ENCODE peak calls at places on chromosomes 4 and X, in nine cellular contexts. D, V, T, W, Y, M, N, G and Q are unnamed samples.

GRCh38 chrX:48468693-48469691 is 1.1 kb downstream of the SLC38A5 start:
- DNase-seq in D (no peak), V (no peak), T (no peak), W (peak), Y (no peak), M (peak), N (peak), G (peak), Q (no peak)

GRCh38 chr4:175784986-175785525 is 27.0 kb downstream of the GPM6A start:
- DNase-seq in D (no peak), V (no peak), T (no peak), W (no peak), Y (no peak), M (no peak), N (no peak), G (no peak), Q (no peak)

GRCh38 chr4:141851246-141851891 is 215.0 kb downstream of the IL15 start:
- DNase-seq in D (peak), V (no peak), T (no peak), W (no peak), Y (no peak), M (no peak), N (no peak), G (no peak), Q (no peak)

GRCh38 chrX:19785647-19786046 is 101.8 kb downstream of the SH3KBP1 start:
- DNase-seq in D (no peak), V (no peak), T (no peak), W (no peak), Y (no peak), M (peak), N (no peak), G (no peak), Q (no peak)

GRCh38 chr4:31089815-31090214 is 369.6 kb downstream of the PCDH7 start:
- DNase-seq in D (no peak), V (peak), T (no peak), W (no peak), Y (peak), M (no peak), N (no peak), G (no peak), Q (no peak)

GRCh38 chr4:24279492-24279891 is 304.9 kb downstream of the DHX15 start:
- DNase-seq in D (no peak), V (no peak), T (no peak), W (no peak), Y (no peak), M (no peak), N (no peak), G (no peak), Q (no peak)

GRCh38 chr4:32689520-32689919 is 1969.4 kb downstream of the PCDH7 start:
- DNase-seq in D (no peak), V (no peak), T (no peak), W (no peak), Y (no peak), M (no peak), N (no peak), G (no peak), Q (no peak)

GRCh38 chrX:68945081-68945602 is 116.3 kb downstream of the EFNB1 start:
- DNase-seq in D (no peak), V (no peak), T (peak), W (no peak), Y (no peak), M (no peak), N (no peak), G (no peak), Q (no peak)

GRCh38 chrX:44474410-44474809 is 68.2 kb downstream of the FUNDC1 start:
- DNase-seq in D (peak), V (no peak), T (no peak), W (no peak), Y (no peak), M (no peak), N (no peak), G (no peak), Q (no peak)

GRCh38 chr4:174177536-174177935 is 105.9 kb downstream of the FBXO8 start:
- DNase-seq in D (no peak), V (no peak), T (no peak), W (no peak), Y (no peak), M (no peak), N (no peak), G (no peak), Q (no peak)

GRCh38 chrX:53813663-53814440 is 127.3 kb upstream of the HUWE1 start:
- DNase-seq in D (no peak), V (no peak), T (no peak), W (no peak), Y (no peak), M (no peak), N (no peak), G (no peak), Q (no peak)

GRCh38 chr4:157128395-157128794 is 52.4 kb downstream of the GLRB start:
- DNase-seq in D (peak), V (no peak), T (no peak), W (no peak), Y (no peak), M (no peak), N (no peak), G (no peak), Q (no peak)

GRCh38 chrX:1462596-1463251 is 10.0 kb upstream of the ASMTL start:
- DNase-seq in D (no peak), V (peak), T (peak), W (no peak), Y (no peak), M (no peak), N (no peak), G (peak), Q (peak)

GRCh38 chrX:47502591-47503222 is 19.7 kb upstream of the ZNF41 start:
- DNase-seq in D (peak), V (no peak), T (no peak), W (no peak), Y (no peak), M (no peak), N (no peak), G (no peak), Q (no peak)

GRCh38 chr4:24657768-24658617 is 73.6 kb upstream of the DHX15 start:
- DNase-seq in D (peak), V (peak), T (peak), W (peak), Y (no peak), M (peak), N (peak), G (no peak), Q (no peak)

GRCh38 chr4:7073526-7074390 is 5.9 kb upstream of the GRPEL1 start:
- DNase-seq in D (peak), V (no peak), T (peak), W (peak), Y (peak), M (peak), N (no peak), G (no peak), Q (no peak)

GRCh38 chrX:30278365-30278764 is 30.8 kb downstream of the NR0B1 start:
- DNase-seq in D (peak), V (no peak), T (no peak), W (no peak), Y (no peak), M (no peak), N (no peak), G (no peak), Q (no peak)

GRCh38 chr4:89506866-89507494 is 199.4 kb upstream of the GPRIN3 start:
- DNase-seq in D (no peak), V (no peak), T (no peak), W (no peak), Y (no peak), M (no peak), N (no peak), G (no peak), Q (no peak)

GRCh38 chr4:139419388-139419914 is 34.5 kb upstream of the RAB33B start:
- DNase-seq in D (peak), V (no peak), T (no peak), W (peak), Y (no peak), M (peak), N (no peak), G (no peak), Q (no peak)

GRCh38 chr4:118270492-118270891 is 82.3 kb downstream of the PRSS12 start:
- DNase-seq in D (peak), V (no peak), T (no peak), W (peak), Y (peak), M (peak), N (no peak), G (no peak), Q (no peak)

GRCh38 chrX:1903380-1903935 is 288.6 kb downstream of the ASMT start:
- DNase-seq in D (peak), V (no peak), T (peak), W (no peak), Y (no peak), M (no peak), N (no peak), G (no peak), Q (no peak)

GRCh38 chr4:169080970-169081369 is 70.9 kb upstream of the CBR4 start:
- DNase-seq in D (peak), V (no peak), T (no peak), W (peak), Y (no peak), M (no peak), N (no peak), G (no peak), Q (no peak)

GRCh38 chrX:84710611-84711010 is 208.4 kb upstream of the HDX start:
- DNase-seq in D (no peak), V (no peak), T (no peak), W (no peak), Y (no peak), M (no peak), N (no peak), G (no peak), Q (no peak)

DNA sequence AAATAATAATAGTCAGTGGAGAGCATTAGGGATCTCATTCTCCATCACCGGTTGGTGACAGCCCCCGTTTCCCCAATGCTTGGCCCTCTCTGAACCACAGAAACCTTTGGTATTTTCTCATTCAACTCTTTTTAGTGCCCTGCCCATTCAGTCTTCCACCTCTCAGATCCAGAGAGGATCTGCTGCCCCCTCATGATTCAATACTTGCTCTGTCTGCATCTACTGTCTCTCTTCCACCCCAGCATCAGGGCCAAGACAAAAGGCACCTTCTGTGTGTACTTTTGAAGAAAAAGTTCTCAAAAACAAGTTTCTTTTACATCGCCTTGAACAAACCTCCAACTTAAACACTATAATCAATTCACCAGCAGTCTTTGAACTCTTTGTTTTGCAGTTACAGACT is 19.3 kb downstream of the CLTRN start:
- DNase-seq in D (no peak), V (no peak), T (no peak), W (no peak), Y (no peak), M (no peak), N (no peak), G (no peak), Q (no peak)
- TF ChIP-seq CTCF in D (no peak), V (no peak), T (no peak), W (no peak), Y (no peak), M (no peak), N (no peak), G (no peak), Q (no peak)

GRCh38 chr4:29336851-29337250 is 1383.3 kb upstream of the PCDH7 start:
- DNase-seq in D (no peak), V (no peak), T (no peak), W (no peak), Y (no peak), M (no peak), N (no peak), G (no peak), Q (no peak)
- TF ChIP-seq CTCF in D (no peak), V (no peak), T (no peak), W (no peak), Y (no peak), M (no peak), N (no peak), G (no peak), Q (no peak)

GRCh38 chrX:19912-20571 is 261.1 kb upstream of the PLCXD1 start:
- DNase-seq in D (peak), V (no peak), T (peak), W (peak), Y (peak), M (peak), N (no peak), G (peak), Q (no peak)
- TF ChIP-seq CTCF in D (no peak), V (no peak), T (no peak), W (peak), Y (no peak), M (no peak), N (no peak), G (no peak), Q (no peak)

GRCh38 chrX:103376118-103376978 is at the start of gene BEX3:
- DNase-seq in D (peak), V (peak), T (no peak), W (no peak), Y (peak), M (peak), N (peak), G (peak), Q (no peak)
- TF ChIP-seq CTCF in D (no peak), V (no peak), T (no peak), W (no peak), Y (no peak), M (no peak), N (no peak), G (no peak), Q (no peak)

DNA sequence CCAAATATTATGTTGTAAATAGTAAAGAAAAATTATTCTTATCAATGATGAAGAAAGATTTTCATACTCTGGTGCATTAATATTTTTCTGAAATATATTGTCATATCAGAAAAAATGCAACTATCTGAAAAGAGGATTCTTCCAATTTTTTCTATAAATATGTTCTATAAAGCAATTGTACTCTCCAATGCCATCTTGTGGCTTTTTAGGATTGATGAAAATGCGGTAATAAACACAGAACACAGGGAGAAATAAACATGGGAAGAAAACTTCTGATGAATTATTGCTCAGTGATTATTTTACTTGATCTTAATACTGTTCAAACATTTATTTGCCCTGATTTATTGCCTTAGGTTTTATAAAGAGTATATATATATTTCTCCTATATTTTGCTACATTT is 215.4 kb downstream of the IL1RAPL1 start:
- DNase-seq in D (no peak), V (no peak), T (no peak), W (no peak), Y (no peak), M (no peak), N (no peak), G (no peak), Q (no peak)
- TF ChIP-seq CTCF in D (no peak), V (no peak), T (no peak), W (no peak), Y (no peak), M (no peak), N (no peak), G (no peak), Q (no peak)

GRCh38 chr4:155759372-155760252 is 791 bp downstream of the GUCY1B1 start:
- DNase-seq in D (peak), V (peak), T (peak), W (no peak), Y (peak), M (peak), N (peak), G (no peak), Q (peak)

GRCh38 chr4:155761047-155761446 is 2.2 kb downstream of the GUCY1B1 start:
- DNase-seq in D (no peak), V (no peak), T (no peak), W (no peak), Y (no peak), M (no peak), N (no peak), G (no peak), Q (no peak)

GRCh38 chr4:155757745-155758265 is 1.0 kb upstream of the GUCY1B1 start:
- DNase-seq in D (no peak), V (no peak), T (no peak), W (no peak), Y (no peak), M (peak), N (no peak), G (no peak), Q (no peak)

GRCh38 chr4:155761916-155762315 is 3.1 kb downstream of the GUCY1B1 start:
- DNase-seq in D (no peak), V (no peak), T (no peak), W (no peak), Y (no peak), M (no peak), N (no peak), G (no peak), Q (no peak)

DNA sequence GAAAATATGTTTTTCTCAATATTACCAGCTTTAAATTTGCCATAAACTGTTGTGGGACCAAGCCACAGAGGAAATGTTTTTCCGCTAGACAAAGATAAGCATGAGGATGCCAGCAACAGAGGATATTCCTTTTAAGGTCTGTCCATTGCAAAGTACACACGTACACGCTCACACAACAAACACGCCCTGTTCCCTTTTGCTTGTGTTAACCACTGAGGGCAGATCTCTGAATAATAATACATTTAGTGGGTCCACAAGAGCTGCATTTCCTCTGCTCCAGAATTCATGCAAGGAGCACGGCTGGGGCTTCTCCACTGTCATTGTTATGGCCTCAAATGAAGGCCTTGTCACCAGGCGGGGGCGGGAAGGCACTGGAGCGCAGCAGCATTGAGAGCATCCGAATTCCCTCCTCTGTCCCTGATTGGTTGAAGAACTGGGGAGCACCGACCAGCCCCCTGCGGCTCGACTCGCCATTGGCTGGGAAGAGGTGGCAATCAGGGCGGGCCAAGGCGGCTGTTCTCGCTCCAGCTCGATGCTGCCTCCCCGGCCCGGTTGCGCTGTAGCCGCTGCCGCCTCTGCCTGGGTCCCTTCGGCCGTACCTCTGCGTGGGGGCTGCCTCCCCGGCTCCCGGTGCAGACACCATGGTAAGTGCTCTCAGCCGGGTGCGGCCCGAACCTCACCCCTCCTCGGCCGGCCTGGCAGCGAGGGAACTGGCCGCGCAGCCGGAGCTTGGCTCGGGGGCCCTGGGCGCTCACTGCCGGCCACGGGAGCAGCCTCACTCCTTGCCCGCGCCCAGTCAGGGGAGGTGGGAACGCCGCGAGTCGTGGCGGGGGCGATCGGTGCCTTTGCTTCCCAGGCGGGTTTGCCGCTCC is at the start of gene GUCY1B1:
- DNase-seq in D (peak), V (peak), T (peak), W (no peak), Y (peak), M (peak), N (peak), G (peak), Q (peak)
- TF ChIP-seq CTCF in D (peak), V (peak), T (no peak), W (no peak), Y (peak), M (no peak), N (peak), G (no peak), Q (no peak)